ENCODE peak calls at places on chromosomes 7 and 10, in seven cellular contexts. I is transverse colon, T is SK-N-SH, O is stomach, D is H1, P is GM12878, X is HepG2. G is an unnamed sample.

GRCh38 chr10:110530131-110530831 is 32.6 kb downstream of the DUSP5 start:
- DNase-seq in P (no peak), O (no peak), X (peak; percentile 16), T (peak; percentile 67), D (peak; percentile 54), I (no peak), G (peak; percentile 84)

GRCh38 chr7:95793658-95794057 is 21.3 kb downstream of the DYNC1I1 start:
- DNase-seq in I (no peak), O (no peak), P (no peak), X (no peak), D (no peak), T (no peak), G (no peak)

GRCh38 chr7:24800073-24800472 is 42.8 kb upstream of the GSDME start:
- DNase-seq in P (no peak), T (no peak), I (no peak), D (no peak), O (no peak), X (no peak), G (no peak)

GRCh38 chr10:77710759-77711682 is 73.4 kb upstream of the KCNMA1 start:
- DNase-seq in T (peak; percentile 90), I (peak; percentile 77), D (peak; percentile 62), O (peak; percentile 83), P (no peak), X (peak; percentile 5), G (peak; percentile 82)

GRCh38 chr7:157335991-157336382 is 817 bp upstream of the DNAJB6 start:
- DNase-seq in T (no peak), P (no peak), O (no peak), I (no peak), X (no peak), D (no peak), G (no peak)

GRCh38 chr10:96238889-96239624 is 32.3 kb downstream of the BLNK start:
- DNase-seq in P (no peak), T (no peak), I (no peak), X (no peak), O (no peak), D (no peak), G (no peak)

GRCh38 chr10:47178537-47179290 is 121.3 kb upstream of the GDF10 start:
- DNase-seq in X (no peak), O (no peak), I (no peak), T (no peak), D (no peak), P (no peak), G (no peak)

GRCh38 chr7:36802459-36802858 is 78.2 kb upstream of the AOAH start:
- DNase-seq in T (no peak), P (no peak), X (no peak), D (no peak), O (no peak), I (no peak), G (no peak)

GRCh38 chr7:47228386-47229014 is 353.4 kb downstream of the TNS3 start:
- DNase-seq in I (no peak), P (no peak), X (no peak), O (no peak), D (no peak), T (peak; percentile 40), G (no peak)

GRCh38 chr10:99976886-99977391 is 32.8 kb downstream of the DNMBP start:
- DNase-seq in P (no peak), X (no peak), T (no peak), D (no peak), I (no peak), O (no peak), G (no peak)

GRCh38 chr10:84352251-84352842 is 24.0 kb downstream of the CCSER2 start:
- DNase-seq in T (peak; percentile 65), D (no peak), X (peak; percentile 45), O (peak; percentile 65), P (no peak), I (peak; percentile 72), G (peak; percentile 67)

GRCh38 chr7:82419200-82419599 is 24.4 kb downstream of the CACNA2D1 start:
- DNase-seq in I (no peak), P (no peak), X (no peak), O (peak; percentile 66), D (no peak), T (peak; percentile 77), G (no peak)

GRCh38 chr7:103048833-103049232 is 25.8 kb downstream of the FBXL13 start:
- DNase-seq in I (no peak), P (no peak), D (no peak), T (no peak), X (no peak), O (no peak), G (no peak)

GRCh38 chr10:11086177-11086576 is 68.5 kb downstream of the CELF2 start:
- DNase-seq in T (no peak), I (peak; percentile 16), P (no peak), D (no peak), O (no peak), X (no peak), G (peak; percentile 80)

GRCh38 chr10:11088709-11089108 is 71.0 kb downstream of the CELF2 start:
- DNase-seq in T (no peak), I (no peak), D (no peak), P (no peak), X (no peak), O (no peak), G (no peak)

GRCh38 chr10:11085545-11085944 is 67.9 kb downstream of the CELF2 start:
- DNase-seq in P (no peak), O (no peak), X (no peak), I (no peak), T (no peak), D (no peak), G (no peak)

GRCh38 chr10:11089272-11089671 is 71.6 kb downstream of the CELF2 start:
- DNase-seq in X (no peak), D (no peak), I (no peak), P (no peak), T (no peak), O (no peak), G (no peak)

DNA sequence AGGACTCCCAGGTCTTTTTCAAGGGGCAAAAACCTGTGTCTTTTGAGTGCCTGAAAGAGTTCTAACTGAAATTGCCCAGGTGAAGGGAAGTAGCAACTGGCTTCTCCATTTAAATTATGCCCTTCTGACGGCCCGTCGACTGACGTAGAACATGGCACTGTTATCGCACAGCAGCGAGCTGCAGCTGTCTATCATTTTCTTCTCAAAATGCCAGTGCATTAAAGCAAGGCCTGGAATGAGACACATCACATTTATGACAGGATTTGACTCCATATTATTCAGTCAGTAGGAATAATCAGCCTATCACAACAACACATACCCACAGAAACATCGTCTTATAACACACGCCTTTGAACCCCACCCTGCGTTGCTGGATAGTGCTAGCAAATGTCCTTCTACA is 69.7 kb downstream of the CELF2 start:
- DNase-seq in D (no peak), I (no peak), X (no peak), P (no peak), O (no peak), T (no peak), G (no peak)
- TF ChIP-seq EP300 in D (no peak), I (no peak), X (no peak), P (no peak), O (no peak), T (no peak), G (no peak)

GRCh38 chr7:138527746-138528223 is 67.7 kb downstream of the TRIM24 start:
- DNase-seq in O (no peak), D (no peak), T (no peak), X (peak; percentile 25), I (no peak), P (no peak), G (no peak)
- TF ChIP-seq POLR2AphosphoS5 in O (no peak), D (peak; percentile 70), T (no peak), X (no peak), I (no peak), P (no peak), G (no peak)

GRCh38 chr7:73774923-73775322 is 4.9 kb upstream of the CLDN3 start:
- DNase-seq in O (no peak), I (no peak), D (no peak), P (no peak), T (no peak), X (no peak), G (no peak)

GRCh38 chr7:73779517-73779916 is 9.4 kb upstream of the CLDN3 start:
- DNase-seq in D (no peak), T (no peak), P (no peak), O (no peak), I (no peak), X (no peak), G (no peak)

GRCh38 chr7:73773700-73774517 is 3.8 kb upstream of the CLDN3 start:
- DNase-seq in D (no peak), P (no peak), I (peak; percentile 90), T (no peak), X (no peak), O (no peak), G (no peak)

DNA sequence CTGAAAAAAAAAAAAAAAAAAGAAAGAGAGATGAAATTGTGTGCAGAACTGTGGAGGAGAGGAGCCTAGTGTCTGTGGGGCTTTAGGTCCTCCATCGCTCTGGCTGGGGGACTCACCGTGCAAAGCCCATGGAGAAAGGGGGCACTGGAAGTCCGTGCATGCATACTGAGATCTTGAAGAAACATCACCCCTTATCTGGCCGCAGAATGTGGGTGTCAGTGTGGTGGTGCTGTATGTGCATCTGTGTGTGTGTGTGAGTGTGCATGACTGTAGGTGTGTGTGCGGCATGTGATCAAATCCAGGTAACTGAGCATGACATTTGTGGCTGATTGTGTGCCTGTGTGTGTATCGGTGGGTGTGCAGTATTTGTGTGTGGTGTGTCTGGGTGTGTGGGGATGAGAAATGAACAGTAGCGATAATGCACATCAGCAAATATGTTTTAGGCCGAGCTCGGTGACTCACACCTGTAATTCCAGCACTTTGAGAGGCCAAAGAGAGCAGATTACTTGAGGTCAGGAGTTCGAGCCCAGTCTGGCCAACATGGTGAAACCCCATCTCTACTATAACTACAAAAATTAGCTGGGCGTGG is 8.8 kb upstream of the CLDN3 start:
- DNase-seq in D (no peak), I (no peak), X (no peak), P (no peak), T (no peak), O (no peak), G (peak; percentile 8)
- TF ChIP-seq EP300 in D (no peak), I (no peak), X (no peak), P (no peak), T (no peak), O (no peak), G (no peak)

GRCh38 chr7:141785711-141786552 is 4.1 kb upstream of the TAS2R5 start:
- DNase-seq in X (peak; percentile 42), D (no peak), I (no peak), P (peak; percentile 8), O (no peak), T (peak; percentile 63), G (no peak)
- TF ChIP-seq POLR2AphosphoS5 in X (no peak), D (no peak), I (no peak), P (no peak), O (no peak), T (no peak), G (no peak)

GRCh38 chr10:129446182-129446581 is 20.9 kb upstream of the MGMT start:
- DNase-seq in D (peak; percentile 17), I (no peak), O (no peak), T (no peak), P (no peak), X (no peak), G (no peak)

GRCh38 chr10:129445445-129445844 is 21.6 kb upstream of the MGMT start:
- DNase-seq in X (no peak), P (no peak), I (no peak), T (no peak), O (no peak), D (no peak), G (no peak)

GRCh38 chr10:129455625-129456024 is 11.4 kb upstream of the MGMT start:
- DNase-seq in T (no peak), O (no peak), I (no peak), D (no peak), P (no peak), X (no peak), G (no peak)

GRCh38 chr10:129448539-129448938 is 18.5 kb upstream of the MGMT start:
- DNase-seq in X (peak; percentile 72), D (no peak), P (no peak), I (no peak), O (no peak), T (no peak), G (no peak)

GRCh38 chr10:129450391-129450790 is 16.6 kb upstream of the MGMT start:
- DNase-seq in T (no peak), I (no peak), P (no peak), X (no peak), O (no peak), D (no peak), G (no peak)
- TF ChIP-seq EP300 in T (no peak), I (no peak), P (no peak), X (no peak), O (no peak), D (no peak), G (no peak)

G was measured in sigmoid colon.